ENCODE peak calls at places on chromosomes 16 and 17, in four cellular contexts. S is gastrocnemius medialis, D is suprapubic skin, H is A549. F is an unnamed sample.

GRCh38 chr16:56909484-56910113 is 22.3 kb upstream of the HERPUD1 start:
- DNase-seq in S (no peak), H (no peak), D (no peak), F (no peak)

GRCh38 chr17:65270932-65271700 is 133.9 kb downstream of the RGS9 start:
- DNase-seq in S (no peak), H (no peak), D (no peak), F (peak; percentile 54)

GRCh38 chr16:52193441-52193840 is 353.5 kb downstream of the TOX3 start:
- DNase-seq in D (no peak), H (no peak), S (no peak), F (no peak)

GRCh38 chr17:21298983-21299519 is 14.5 kb downstream of the MAP2K3 start:
- DNase-seq in S (no peak), H (no peak), D (no peak), F (no peak)

GRCh38 chr17:79992657-79993389 is 42.8 kb downstream of the TBC1D16 start:
- DNase-seq in D (no peak), S (no peak), H (no peak), F (no peak)

GRCh38 chr16:27242398-27242797 is 26.2 kb downstream of the NSMCE1 start:
- DNase-seq in D (peak; percentile 28), H (no peak), S (no peak), F (no peak)

GRCh38 chr16:84785843-84786538 is 33.8 kb upstream of the CRISPLD2 start:
- DNase-seq in D (peak; percentile 61), H (no peak), S (peak; percentile 9), F (no peak)

GRCh38 chr17:64259922-64260321 is 3.1 kb downstream of the TEX2 start:
- DNase-seq in S (no peak), H (no peak), D (no peak), F (no peak)

GRCh38 chr16:2156025-2156848 is 655 bp downstream of the TRAF7 start:
- DNase-seq in H (no peak), D (no peak), S (no peak), F (no peak)

GRCh38 chr16:85751665-85752501 is 987 bp upstream of the C16orf74 start:
- DNase-seq in S (no peak), D (no peak), H (no peak), F (no peak)

GRCh38 chr16:4936991-4937781 is at the start of gene PPL:
- DNase-seq in S (peak; percentile 67), H (peak; percentile 73), D (no peak), F (peak; percentile 73)

GRCh38 chr17:43588664-43589435 is 42.7 kb upstream of the ETV4 start:
- DNase-seq in H (no peak), S (peak; percentile 27), D (no peak), F (peak; percentile 36)

GRCh38 chr16:30009085-30009862 is 1.6 kb downstream of the DOC2A start:
- DNase-seq in D (no peak), H (no peak), S (no peak), F (no peak)

GRCh38 chr17:4310349-4311060 is 46.7 kb upstream of the ANKFY1 start:
- DNase-seq in H (no peak), S (no peak), D (no peak), F (no peak)

GRCh38 chr16:3787924-3788661 is 70.8 kb upstream of the TRAP1 start:
- DNase-seq in S (no peak), D (no peak), H (no peak), F (peak; percentile 60)

GRCh38 chr17:50883850-50884291 is 17.7 kb upstream of the TOB1 start:
- DNase-seq in H (no peak), S (no peak), D (no peak), F (no peak)

GRCh38 chr16:12846592-12846991 is 42.9 kb upstream of the CPPED1 start:
- DNase-seq in S (no peak), D (no peak), H (no peak), F (no peak)

GRCh38 chr16:27237229-27238015 is 31.1 kb downstream of the NSMCE1 start:
- DNase-seq in S (no peak), D (peak; percentile 68), H (no peak), F (peak; percentile 91)

GRCh38 chr17:73261952-73262675 is 434 bp upstream of the CPSF4L start:
- DNase-seq in D (no peak), S (no peak), H (no peak), F (no peak)

GRCh38 chr17:5468075-5468473 is 708 bp downstream of the DHX33 start:
- DNase-seq in D (no peak), S (no peak), H (no peak), F (no peak)

GRCh38 chr17:1413281-1413791 is 13.3 kb upstream of the YWHAE start:
- DNase-seq in D (no peak), S (peak; percentile 90), H (peak; percentile 55), F (no peak)

GRCh38 chr17:4008082-4008435 is 43.8 kb upstream of the ATP2A3 start:
- DNase-seq in H (no peak), S (no peak), D (no peak), F (no peak)

GRCh38 chr17:67491009-67491677 is 114.1 kb downstream of the PITPNC1 start:
- DNase-seq in H (peak; percentile 91), S (peak; percentile 90), D (peak; percentile 91), F (peak; percentile 82)

GRCh38 chr16:12027091-12027490 is 50.6 kb downstream of the SNX29 start:
- DNase-seq in S (no peak), H (no peak), D (no peak), F (no peak)

GRCh38 chr17:956905-957304 is 22.7 kb downstream of the NXN start:
- DNase-seq in H (peak; percentile 70), D (no peak), S (peak; percentile 35), F (no peak)

GRCh38 chr16:10565167-10565566 is 15.2 kb downstream of the EMP2 start:
- DNase-seq in D (no peak), S (no peak), H (no peak), F (no peak)

DNA sequence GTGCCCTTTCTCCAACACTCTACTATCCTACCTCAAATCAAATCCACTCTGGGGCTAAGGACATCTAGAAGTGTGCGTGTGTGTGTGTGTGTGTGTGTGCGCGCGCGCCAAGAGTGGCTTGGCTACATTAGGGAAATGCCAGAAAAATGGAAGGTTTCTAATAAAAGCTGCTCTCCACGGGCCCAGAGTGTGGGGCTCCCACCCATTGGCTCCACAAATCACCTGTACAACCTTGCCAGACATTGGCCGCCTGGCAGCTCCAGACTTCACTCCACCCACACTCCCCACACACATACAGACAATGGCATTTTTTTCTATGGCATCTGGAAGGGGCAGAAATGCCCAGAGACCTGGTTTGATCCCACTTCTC is 30.3 kb upstream of the PHOSPHO1 start:
- DNase-seq in S (no peak), D (no peak), H (no peak), F (no peak)
- H3K4me3 ChIP-seq in S (peak overlapping the region; percentile 61), D (peak overlapping the region; percentile 67), H (no peak overlapping the region), F (no peak overlapping the region)

GRCh38 chr17:75271955-75272847 is 1.2 kb upstream of the MIF4GD start:
- DNase-seq in S (peak; percentile 34), D (no peak), H (peak; percentile 33), F (no peak)
- TF ChIP-seq CTCF in S (no peak), D (no peak), H (no peak), F (no peak)

DNA sequence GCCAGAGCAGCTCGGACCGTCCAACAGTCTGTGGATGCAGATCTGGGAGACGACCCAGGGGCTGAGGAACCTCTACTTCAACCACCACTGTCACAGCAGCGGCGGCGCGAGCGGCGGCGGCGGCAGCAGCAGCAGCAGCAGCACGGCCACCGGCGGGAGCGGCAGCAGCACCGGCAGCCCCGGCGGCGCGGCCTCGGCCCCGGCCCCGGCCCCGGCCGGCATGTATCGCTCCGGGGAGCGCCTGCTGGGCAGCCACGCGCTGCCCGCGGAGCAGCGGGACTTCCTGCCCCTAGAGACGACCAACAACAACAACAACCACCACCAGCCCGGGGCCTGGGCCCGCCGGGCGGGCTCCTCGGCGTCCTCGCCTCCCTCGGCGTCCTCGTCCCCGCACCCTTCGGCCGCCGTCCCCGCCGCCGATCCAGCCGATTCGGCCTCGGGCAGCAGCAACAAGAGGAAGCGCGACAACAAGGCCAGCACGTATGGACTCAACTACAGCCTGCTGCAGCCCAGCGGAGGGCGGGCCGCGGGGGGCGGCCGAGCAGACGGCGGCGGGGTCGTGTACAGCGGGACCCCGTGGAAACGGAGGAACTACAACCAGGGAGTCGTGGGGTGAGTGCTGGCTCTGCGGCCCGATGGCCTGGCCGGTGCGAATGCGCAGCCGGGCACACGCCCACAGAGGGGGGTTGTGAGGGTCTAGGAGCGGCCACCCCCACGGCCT is 702 bp downstream of the TENT4B start:
- DNase-seq in S (no peak), D (peak; percentile 70), H (no peak), F (peak; percentile 19)
- TF ChIP-seq POLR2A in S (no peak), D (no peak), H (no peak), F (no peak)

GRCh38 chr16:46885960-46886763 is 2.0 kb downstream of the GPT2 start:
- DNase-seq in S (peak; percentile 79), D (no peak), H (no peak), F (no peak)
- H3K4me3 ChIP-seq in S (no peak overlapping the region), D (peak overlapping the region; percentile 95), H (no peak overlapping the region), F (no peak overlapping the region)

GRCh38 chr17:13016881-13017622 is 775 bp downstream of the ELAC2 start:
- DNase-seq in D (no peak), S (no peak), H (no peak), F (no peak)

GRCh38 chr17:13014801-13015200 is 3.0 kb downstream of the ELAC2 start:
- DNase-seq in H (no peak), D (no peak), S (no peak), F (peak; percentile 61)

DNA sequence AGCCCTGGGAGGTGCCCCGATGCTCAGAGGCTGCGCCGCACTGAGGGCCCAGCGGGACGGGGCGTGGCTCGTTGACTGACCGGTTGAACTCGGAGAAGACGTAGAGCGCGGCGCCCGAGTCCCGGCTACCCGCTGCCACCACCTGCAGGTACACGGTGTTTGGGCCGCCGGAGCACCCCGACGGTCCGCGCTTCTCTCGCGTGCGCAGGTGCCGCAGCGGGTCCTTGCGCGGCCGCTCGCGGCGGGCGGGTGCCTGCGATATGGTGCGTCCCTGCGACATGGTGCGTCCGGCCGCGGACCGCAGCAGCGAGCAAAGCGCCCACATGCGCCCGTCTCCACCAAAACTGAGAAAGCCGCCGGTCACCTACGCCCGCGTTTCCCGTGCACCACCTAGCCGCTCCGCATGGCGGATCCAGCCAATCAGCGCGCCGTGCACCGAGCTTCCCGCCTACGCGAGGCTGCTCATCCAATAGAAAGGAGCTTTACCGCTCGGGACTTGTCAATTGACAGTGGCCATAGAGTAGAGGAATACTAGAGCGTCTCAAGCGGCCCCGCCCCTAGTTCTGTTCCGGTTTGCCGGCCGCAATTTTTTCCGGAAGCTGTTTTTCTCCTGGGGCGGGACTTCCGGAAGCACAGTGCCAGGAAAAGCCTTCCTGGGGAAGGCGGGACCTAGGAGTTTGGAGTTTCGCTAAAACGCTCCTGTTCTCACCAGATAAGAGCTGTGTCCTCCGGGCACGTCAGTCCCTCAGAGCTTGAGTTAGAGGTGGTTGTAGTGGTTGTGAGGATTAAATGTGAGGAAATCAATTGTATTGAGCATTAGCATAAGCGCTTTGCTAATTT is at the start of gene ELAC2:
- DNase-seq in H (peak; percentile 99), S (peak; percentile 97), D (peak; percentile 98), F (peak; percentile 99)
- TF ChIP-seq CTCF in H (no peak), S (peak; percentile 21), D (no peak), F (no peak)

GRCh38 chr17:76716834-76717205 is 6.1 kb upstream of the MXRA7 start:
- DNase-seq in H (no peak), S (no peak), D (no peak), F (no peak)
- TF ChIP-seq POLR2A in H (no peak), S (no peak), D (no peak), F (no peak)

GRCh38 chr17:16297367-16298139 is 55.7 kb downstream of the CENPV start:
- DNase-seq in H (no peak), D (no peak), S (no peak), F (no peak)
- H3K4me3 ChIP-seq in H (no peak overlapping the region), D (no peak overlapping the region), S (no peak overlapping the region), F (no peak overlapping the region)